ENCODE peak calls at places on chromosome 9, in nine cellular contexts. One of them, this sample, is unnamed.

GRCh38 chr9:127506814-127507750 is 55.8 kb downstream of the LRSAM1 start:
- DNase-seq in NCI-H2107: no peak
- DNase-seq in astrocyte of the cerebellum: no peak
- DNase-seq in KG1: no peak
- DNase-seq in naive B cell: no peak
- DNase-seq in activated naive CD8-positive, alpha-beta T cell treated with anti-CD3 and anti-CD28 coated beads, Interleukin-2, amount 50 U/mL, for 16 hours: no peak
- DNase-seq in HepG2: no peak
- DNase-seq in activated gamma-delta T cell treated with anti-CD3 and anti-CD28 coated beads, Interleukin-2, amount 50 U/mL, for 16 hours: no peak
- DNase-seq in DMS 273 treated with DMSO at 0.1 percent for 48 hours: no peak
- DNase-seq in this sample: no peak

GRCh38 chr9:118209343-118209742 is 505.1 kb downstream of the TLR4 start:
- DNase-seq in NCI-H2107: no peak
- DNase-seq in astrocyte of the cerebellum: no peak
- DNase-seq in KG1: no peak
- DNase-seq in naive B cell: no peak
- DNase-seq in activated naive CD8-positive, alpha-beta T cell treated with anti-CD3 and anti-CD28 coated beads, Interleukin-2, amount 50 U/mL, for 16 hours: no peak
- DNase-seq in HepG2: no peak
- DNase-seq in activated gamma-delta T cell treated with anti-CD3 and anti-CD28 coated beads, Interleukin-2, amount 50 U/mL, for 16 hours: no peak
- DNase-seq in DMS 273 treated with DMSO at 0.1 percent for 48 hours: peak
- DNase-seq in this sample: no peak

GRCh38 chr9:76200730-76201129 is 193.5 kb downstream of the RFK start:
- DNase-seq in NCI-H2107: no peak
- DNase-seq in astrocyte of the cerebellum: no peak
- DNase-seq in KG1: no peak
- DNase-seq in naive B cell: no peak
- DNase-seq in activated naive CD8-positive, alpha-beta T cell treated with anti-CD3 and anti-CD28 coated beads, Interleukin-2, amount 50 U/mL, for 16 hours: no peak
- DNase-seq in HepG2: no peak
- DNase-seq in activated gamma-delta T cell treated with anti-CD3 and anti-CD28 coated beads, Interleukin-2, amount 50 U/mL, for 16 hours: no peak
- DNase-seq in DMS 273 treated with DMSO at 0.1 percent for 48 hours: no peak
- DNase-seq in this sample: no peak

GRCh38 chr9:37836386-37836785 is 35.8 kb downstream of the DCAF10 start:
- DNase-seq in NCI-H2107: no peak
- DNase-seq in astrocyte of the cerebellum: no peak
- DNase-seq in KG1: no peak
- DNase-seq in naive B cell: no peak
- DNase-seq in activated naive CD8-positive, alpha-beta T cell treated with anti-CD3 and anti-CD28 coated beads, Interleukin-2, amount 50 U/mL, for 16 hours: no peak
- DNase-seq in HepG2: no peak
- DNase-seq in activated gamma-delta T cell treated with anti-CD3 and anti-CD28 coated beads, Interleukin-2, amount 50 U/mL, for 16 hours: no peak
- DNase-seq in DMS 273 treated with DMSO at 0.1 percent for 48 hours: no peak
- DNase-seq in this sample: no peak

GRCh38 chr9:100499460-100499859 is 26.5 kb downstream of the TMEFF1 start:
- DNase-seq in NCI-H2107: no peak
- DNase-seq in astrocyte of the cerebellum: no peak
- DNase-seq in KG1: no peak
- DNase-seq in naive B cell: no peak
- DNase-seq in activated naive CD8-positive, alpha-beta T cell treated with anti-CD3 and anti-CD28 coated beads, Interleukin-2, amount 50 U/mL, for 16 hours: no peak
- DNase-seq in HepG2: no peak
- DNase-seq in activated gamma-delta T cell treated with anti-CD3 and anti-CD28 coated beads, Interleukin-2, amount 50 U/mL, for 16 hours: no peak
- DNase-seq in DMS 273 treated with DMSO at 0.1 percent for 48 hours: no peak
- DNase-seq in this sample: no peak

GRCh38 chr9:2234371-2234893 is 219.3 kb downstream of the SMARCA2 start:
- DNase-seq in NCI-H2107: peak
- DNase-seq in astrocyte of the cerebellum: no peak
- DNase-seq in KG1: no peak
- DNase-seq in naive B cell: no peak
- DNase-seq in activated naive CD8-positive, alpha-beta T cell treated with anti-CD3 and anti-CD28 coated beads, Interleukin-2, amount 50 U/mL, for 16 hours: no peak
- DNase-seq in HepG2: no peak
- DNase-seq in activated gamma-delta T cell treated with anti-CD3 and anti-CD28 coated beads, Interleukin-2, amount 50 U/mL, for 16 hours: no peak
- DNase-seq in DMS 273 treated with DMSO at 0.1 percent for 48 hours: peak
- DNase-seq in this sample: no peak

GRCh38 chr9:17726298-17726697 is 147.4 kb downstream of the SH3GL2 start:
- DNase-seq in NCI-H2107: no peak
- DNase-seq in astrocyte of the cerebellum: no peak
- DNase-seq in KG1: no peak
- DNase-seq in naive B cell: no peak
- DNase-seq in activated naive CD8-positive, alpha-beta T cell treated with anti-CD3 and anti-CD28 coated beads, Interleukin-2, amount 50 U/mL, for 16 hours: no peak
- DNase-seq in HepG2: no peak
- DNase-seq in activated gamma-delta T cell treated with anti-CD3 and anti-CD28 coated beads, Interleukin-2, amount 50 U/mL, for 16 hours: no peak
- DNase-seq in DMS 273 treated with DMSO at 0.1 percent for 48 hours: no peak
- DNase-seq in this sample: no peak

GRCh38 chr9:27408523-27408922 is 111.6 kb upstream of the EQTN start:
- DNase-seq in NCI-H2107: no peak
- DNase-seq in astrocyte of the cerebellum: no peak
- DNase-seq in KG1: no peak
- DNase-seq in naive B cell: no peak
- DNase-seq in activated naive CD8-positive, alpha-beta T cell treated with anti-CD3 and anti-CD28 coated beads, Interleukin-2, amount 50 U/mL, for 16 hours: no peak
- DNase-seq in HepG2: no peak
- DNase-seq in activated gamma-delta T cell treated with anti-CD3 and anti-CD28 coated beads, Interleukin-2, amount 50 U/mL, for 16 hours: no peak
- DNase-seq in DMS 273 treated with DMSO at 0.1 percent for 48 hours: no peak
- DNase-seq in this sample: no peak

GRCh38 chr9:83544002-83544698 is 5.9 kb upstream of the FRMD3 start:
- DNase-seq in NCI-H2107: peak
- DNase-seq in astrocyte of the cerebellum: peak
- DNase-seq in KG1: no peak
- DNase-seq in naive B cell: no peak
- DNase-seq in activated naive CD8-positive, alpha-beta T cell treated with anti-CD3 and anti-CD28 coated beads, Interleukin-2, amount 50 U/mL, for 16 hours: no peak
- DNase-seq in HepG2: peak
- DNase-seq in activated gamma-delta T cell treated with anti-CD3 and anti-CD28 coated beads, Interleukin-2, amount 50 U/mL, for 16 hours: no peak
- DNase-seq in DMS 273 treated with DMSO at 0.1 percent for 48 hours: peak
- DNase-seq in this sample: no peak

GRCh38 chr9:137784046-137784445 is 93.5 kb upstream of the CACNA1B start:
- DNase-seq in NCI-H2107: no peak
- DNase-seq in astrocyte of the cerebellum: no peak
- DNase-seq in KG1: no peak
- DNase-seq in naive B cell: no peak
- DNase-seq in activated naive CD8-positive, alpha-beta T cell treated with anti-CD3 and anti-CD28 coated beads, Interleukin-2, amount 50 U/mL, for 16 hours: no peak
- DNase-seq in HepG2: no peak
- DNase-seq in activated gamma-delta T cell treated with anti-CD3 and anti-CD28 coated beads, Interleukin-2, amount 50 U/mL, for 16 hours: no peak
- DNase-seq in DMS 273 treated with DMSO at 0.1 percent for 48 hours: no peak
- DNase-seq in this sample: peak

GRCh38 chr9:104911029-104911607 is 16.8 kb downstream of the ABCA1 start:
- DNase-seq in NCI-H2107: no peak
- DNase-seq in astrocyte of the cerebellum: no peak
- DNase-seq in KG1: no peak
- DNase-seq in naive B cell: no peak
- DNase-seq in activated naive CD8-positive, alpha-beta T cell treated with anti-CD3 and anti-CD28 coated beads, Interleukin-2, amount 50 U/mL, for 16 hours: no peak
- DNase-seq in HepG2: peak
- DNase-seq in activated gamma-delta T cell treated with anti-CD3 and anti-CD28 coated beads, Interleukin-2, amount 50 U/mL, for 16 hours: no peak
- DNase-seq in DMS 273 treated with DMSO at 0.1 percent for 48 hours: no peak
- DNase-seq in this sample: no peak

GRCh38 chr9:18857769-18858168 is 175.2 kb downstream of the SAXO1 start:
- DNase-seq in NCI-H2107: no peak
- DNase-seq in astrocyte of the cerebellum: no peak
- DNase-seq in KG1: no peak
- DNase-seq in naive B cell: no peak
- DNase-seq in activated naive CD8-positive, alpha-beta T cell treated with anti-CD3 and anti-CD28 coated beads, Interleukin-2, amount 50 U/mL, for 16 hours: no peak
- DNase-seq in HepG2: no peak
- DNase-seq in activated gamma-delta T cell treated with anti-CD3 and anti-CD28 coated beads, Interleukin-2, amount 50 U/mL, for 16 hours: no peak
- DNase-seq in DMS 273 treated with DMSO at 0.1 percent for 48 hours: no peak
- DNase-seq in this sample: no peak

GRCh38 chr9:32431196-32431595 is 46.8 kb downstream of the ACO1 start:
- DNase-seq in NCI-H2107: no peak
- DNase-seq in astrocyte of the cerebellum: no peak
- DNase-seq in KG1: no peak
- DNase-seq in naive B cell: no peak
- DNase-seq in activated naive CD8-positive, alpha-beta T cell treated with anti-CD3 and anti-CD28 coated beads, Interleukin-2, amount 50 U/mL, for 16 hours: no peak
- DNase-seq in HepG2: no peak
- DNase-seq in activated gamma-delta T cell treated with anti-CD3 and anti-CD28 coated beads, Interleukin-2, amount 50 U/mL, for 16 hours: no peak
- DNase-seq in DMS 273 treated with DMSO at 0.1 percent for 48 hours: no peak
- DNase-seq in this sample: no peak